ENCODE peak calls at places on chromosomes 12 and 14, in four cellular contexts. One of them, this sample, is unnamed.

GRCh38 chr12:116547955-116548471 is 11.2 kb upstream of the MAP1LC3B2 start:
- DNase-seq in GM12878: no peak
- DNase-seq in NCI-H1105 treated with DMSO at 0.1 percent for 48 hours: no peak
- DNase-seq in stimulated activated CD8-positive, alpha-beta memory T cell treated with anti-CD3 and anti-CD28 coated beads, Interleukin-15, amount 100 ng/mL, for 4 hours: no peak
- DNase-seq in this sample: no peak

GRCh38 chr14:69543341-69544249 is 31.1 kb downstream of the CCDC177 start:
- DNase-seq in GM12878: no peak
- DNase-seq in NCI-H1105 treated with DMSO at 0.1 percent for 48 hours: no peak
- DNase-seq in stimulated activated CD8-positive, alpha-beta memory T cell treated with anti-CD3 and anti-CD28 coated beads, Interleukin-15, amount 100 ng/mL, for 4 hours: peak; percentile 3
- DNase-seq in this sample: peak; percentile 80

GRCh38 chr14:31038521-31039166 is 12.5 kb upstream of the STRN3 start:
- DNase-seq in GM12878: no peak
- DNase-seq in NCI-H1105 treated with DMSO at 0.1 percent for 48 hours: no peak
- DNase-seq in stimulated activated CD8-positive, alpha-beta memory T cell treated with anti-CD3 and anti-CD28 coated beads, Interleukin-15, amount 100 ng/mL, for 4 hours: no peak
- DNase-seq in this sample: no peak

GRCh38 chr12:29782821-29783772 is 645 bp downstream of the TMTC1 start:
- DNase-seq in GM12878: no peak
- DNase-seq in NCI-H1105 treated with DMSO at 0.1 percent for 48 hours: peak; percentile 63
- DNase-seq in stimulated activated CD8-positive, alpha-beta memory T cell treated with anti-CD3 and anti-CD28 coated beads, Interleukin-15, amount 100 ng/mL, for 4 hours: no peak
- DNase-seq in this sample: peak; percentile 35

GRCh38 chr14:72812292-72812851 is 81.5 kb downstream of the DPF3 start:
- DNase-seq in GM12878: no peak
- DNase-seq in NCI-H1105 treated with DMSO at 0.1 percent for 48 hours: no peak
- DNase-seq in stimulated activated CD8-positive, alpha-beta memory T cell treated with anti-CD3 and anti-CD28 coated beads, Interleukin-15, amount 100 ng/mL, for 4 hours: no peak
- DNase-seq in this sample: peak; percentile 37

GRCh38 chr12:69428351-69429048 is 41.7 kb upstream of the FRS2 start:
- DNase-seq in GM12878: no peak
- DNase-seq in NCI-H1105 treated with DMSO at 0.1 percent for 48 hours: no peak
- DNase-seq in stimulated activated CD8-positive, alpha-beta memory T cell treated with anti-CD3 and anti-CD28 coated beads, Interleukin-15, amount 100 ng/mL, for 4 hours: no peak
- DNase-seq in this sample: no peak

GRCh38 chr12:125742413-125742812 is 677.2 kb downstream of the AACS start:
- DNase-seq in GM12878: no peak
- DNase-seq in NCI-H1105 treated with DMSO at 0.1 percent for 48 hours: no peak
- DNase-seq in stimulated activated CD8-positive, alpha-beta memory T cell treated with anti-CD3 and anti-CD28 coated beads, Interleukin-15, amount 100 ng/mL, for 4 hours: no peak
- DNase-seq in this sample: no peak

GRCh38 chr14:99537399-99537798 is 56.2 kb downstream of the CCNK start:
- DNase-seq in GM12878: no peak
- DNase-seq in NCI-H1105 treated with DMSO at 0.1 percent for 48 hours: no peak
- DNase-seq in stimulated activated CD8-positive, alpha-beta memory T cell treated with anti-CD3 and anti-CD28 coated beads, Interleukin-15, amount 100 ng/mL, for 4 hours: no peak
- DNase-seq in this sample: no peak

GRCh38 chr14:76333664-76334063 is 42.3 kb upstream of the ESRRB start:
- DNase-seq in GM12878: no peak
- DNase-seq in NCI-H1105 treated with DMSO at 0.1 percent for 48 hours: no peak
- DNase-seq in stimulated activated CD8-positive, alpha-beta memory T cell treated with anti-CD3 and anti-CD28 coated beads, Interleukin-15, amount 100 ng/mL, for 4 hours: no peak
- DNase-seq in this sample: no peak

GRCh38 chr12:66903782-66904396 is 225.0 kb upstream of the GRIP1 start:
- DNase-seq in GM12878: no peak
- DNase-seq in NCI-H1105 treated with DMSO at 0.1 percent for 48 hours: peak; percentile 19
- DNase-seq in stimulated activated CD8-positive, alpha-beta memory T cell treated with anti-CD3 and anti-CD28 coated beads, Interleukin-15, amount 100 ng/mL, for 4 hours: no peak
- DNase-seq in this sample: no peak

GRCh38 chr14:61553730-61554641 is 141.3 kb upstream of the HIF1A start:
- DNase-seq in GM12878: no peak
- DNase-seq in NCI-H1105 treated with DMSO at 0.1 percent for 48 hours: no peak
- DNase-seq in stimulated activated CD8-positive, alpha-beta memory T cell treated with anti-CD3 and anti-CD28 coated beads, Interleukin-15, amount 100 ng/mL, for 4 hours: no peak
- DNase-seq in this sample: no peak

GRCh38 chr14:74476107-74476506 is 17.0 kb downstream of the NPC2 start:
- DNase-seq in GM12878: no peak
- DNase-seq in NCI-H1105 treated with DMSO at 0.1 percent for 48 hours: no peak
- DNase-seq in stimulated activated CD8-positive, alpha-beta memory T cell treated with anti-CD3 and anti-CD28 coated beads, Interleukin-15, amount 100 ng/mL, for 4 hours: no peak
- DNase-seq in this sample: no peak

GRCh38 chr14:101104485-101104884 is 201.0 kb upstream of the RTL1 start:
- DNase-seq in GM12878: no peak
- DNase-seq in NCI-H1105 treated with DMSO at 0.1 percent for 48 hours: no peak
- DNase-seq in stimulated activated CD8-positive, alpha-beta memory T cell treated with anti-CD3 and anti-CD28 coated beads, Interleukin-15, amount 100 ng/mL, for 4 hours: no peak
- DNase-seq in this sample: no peak

GRCh38 chr12:117968826-117969659 is at the start of gene KSR2:
- DNase-seq in GM12878: no peak
- DNase-seq in NCI-H1105 treated with DMSO at 0.1 percent for 48 hours: peak; percentile 98
- DNase-seq in stimulated activated CD8-positive, alpha-beta memory T cell treated with anti-CD3 and anti-CD28 coated beads, Interleukin-15, amount 100 ng/mL, for 4 hours: peak; percentile 14
- DNase-seq in this sample: peak; percentile 77

GRCh38 chr14:96103560-96104460 is 64.6 kb downstream of the C14orf132 start:
- DNase-seq in GM12878: no peak
- DNase-seq in NCI-H1105 treated with DMSO at 0.1 percent for 48 hours: no peak
- DNase-seq in stimulated activated CD8-positive, alpha-beta memory T cell treated with anti-CD3 and anti-CD28 coated beads, Interleukin-15, amount 100 ng/mL, for 4 hours: no peak
- DNase-seq in this sample: no peak

GRCh38 chr14:36070056-36071043 is 106.2 kb downstream of the PTCSC3 start:
- DNase-seq in GM12878: no peak
- DNase-seq in NCI-H1105 treated with DMSO at 0.1 percent for 48 hours: peak; percentile 84
- DNase-seq in stimulated activated CD8-positive, alpha-beta memory T cell treated with anti-CD3 and anti-CD28 coated beads, Interleukin-15, amount 100 ng/mL, for 4 hours: no peak
- DNase-seq in this sample: peak; percentile 66

GRCh38 chr14:56324831-56325230 is 206.6 kb downstream of the PELI2 start:
- DNase-seq in GM12878: no peak
- DNase-seq in NCI-H1105 treated with DMSO at 0.1 percent for 48 hours: no peak
- DNase-seq in stimulated activated CD8-positive, alpha-beta memory T cell treated with anti-CD3 and anti-CD28 coated beads, Interleukin-15, amount 100 ng/mL, for 4 hours: no peak
- DNase-seq in this sample: no peak

GRCh38 chr12:132428872-132429121 is 61.2 kb upstream of the FBRSL1 start:
- DNase-seq in GM12878: no peak
- DNase-seq in NCI-H1105 treated with DMSO at 0.1 percent for 48 hours: no peak
- DNase-seq in stimulated activated CD8-positive, alpha-beta memory T cell treated with anti-CD3 and anti-CD28 coated beads, Interleukin-15, amount 100 ng/mL, for 4 hours: no peak
- DNase-seq in this sample: no peak

GRCh38 chr14:54206477-54206876 is 190.3 kb upstream of the CDKN3 start:
- DNase-seq in GM12878: no peak
- DNase-seq in NCI-H1105 treated with DMSO at 0.1 percent for 48 hours: no peak
- DNase-seq in stimulated activated CD8-positive, alpha-beta memory T cell treated with anti-CD3 and anti-CD28 coated beads, Interleukin-15, amount 100 ng/mL, for 4 hours: no peak
- DNase-seq in this sample: no peak

GRCh38 chr12:19075711-19076340 is 53.7 kb upstream of the PLEKHA5 start:
- DNase-seq in GM12878: no peak
- DNase-seq in NCI-H1105 treated with DMSO at 0.1 percent for 48 hours: no peak
- DNase-seq in stimulated activated CD8-positive, alpha-beta memory T cell treated with anti-CD3 and anti-CD28 coated beads, Interleukin-15, amount 100 ng/mL, for 4 hours: no peak
- DNase-seq in this sample: no peak

GRCh38 chr14:24182110-24182882 is 6.3 kb downstream of the IPO4 start:
- DNase-seq in GM12878: no peak
- DNase-seq in NCI-H1105 treated with DMSO at 0.1 percent for 48 hours: no peak
- DNase-seq in stimulated activated CD8-positive, alpha-beta memory T cell treated with anti-CD3 and anti-CD28 coated beads, Interleukin-15, amount 100 ng/mL, for 4 hours: no peak
- DNase-seq in this sample: peak; percentile 73

GRCh38 chr12:92574046-92574783 is 128.6 kb upstream of the PLEKHG7 start:
- DNase-seq in GM12878: no peak
- DNase-seq in NCI-H1105 treated with DMSO at 0.1 percent for 48 hours: peak; percentile 38
- DNase-seq in stimulated activated CD8-positive, alpha-beta memory T cell treated with anti-CD3 and anti-CD28 coated beads, Interleukin-15, amount 100 ng/mL, for 4 hours: no peak
- DNase-seq in this sample: no peak

GRCh38 chr14:75978249-75978731 is 3.5 kb downstream of the TGFB3 start:
- DNase-seq in GM12878: no peak
- DNase-seq in NCI-H1105 treated with DMSO at 0.1 percent for 48 hours: no peak
- DNase-seq in stimulated activated CD8-positive, alpha-beta memory T cell treated with anti-CD3 and anti-CD28 coated beads, Interleukin-15, amount 100 ng/mL, for 4 hours: no peak
- DNase-seq in this sample: no peak

GRCh38 chr12:95173392-95174251 is 43.6 kb downstream of the FGD6 start:
- DNase-seq in GM12878: no peak
- DNase-seq in NCI-H1105 treated with DMSO at 0.1 percent for 48 hours: peak; percentile 13
- DNase-seq in stimulated activated CD8-positive, alpha-beta memory T cell treated with anti-CD3 and anti-CD28 coated beads, Interleukin-15, amount 100 ng/mL, for 4 hours: no peak
- DNase-seq in this sample: peak; percentile 61

GRCh38 chr14:89524412-89524811 is 107.4 kb upstream of the FOXN3 start:
- DNase-seq in GM12878: no peak
- DNase-seq in NCI-H1105 treated with DMSO at 0.1 percent for 48 hours: no peak
- DNase-seq in stimulated activated CD8-positive, alpha-beta memory T cell treated with anti-CD3 and anti-CD28 coated beads, Interleukin-15, amount 100 ng/mL, for 4 hours: no peak
- DNase-seq in this sample: no peak

GRCh38 chr12:27193854-27194544 is 50.1 kb upstream of the STK38L start:
- DNase-seq in GM12878: no peak
- DNase-seq in NCI-H1105 treated with DMSO at 0.1 percent for 48 hours: no peak
- DNase-seq in stimulated activated CD8-positive, alpha-beta memory T cell treated with anti-CD3 and anti-CD28 coated beads, Interleukin-15, amount 100 ng/mL, for 4 hours: no peak
- DNase-seq in this sample: no peak

GRCh38 chr12:96177013-96177412 is 17.2 kb upstream of the ELK3 start:
- DNase-seq in GM12878: no peak
- DNase-seq in NCI-H1105 treated with DMSO at 0.1 percent for 48 hours: no peak
- DNase-seq in stimulated activated CD8-positive, alpha-beta memory T cell treated with anti-CD3 and anti-CD28 coated beads, Interleukin-15, amount 100 ng/mL, for 4 hours: peak; percentile 19
- DNase-seq in this sample: no peak

GRCh38 chr14:54653764-54654469 is 87.0 kb downstream of the SAMD4A start:
- DNase-seq in GM12878: no peak
- DNase-seq in NCI-H1105 treated with DMSO at 0.1 percent for 48 hours: no peak
- DNase-seq in stimulated activated CD8-positive, alpha-beta memory T cell treated with anti-CD3 and anti-CD28 coated beads, Interleukin-15, amount 100 ng/mL, for 4 hours: no peak
- DNase-seq in this sample: no peak

GRCh38 chr12:32482226-32482625 is 82.9 kb downstream of the FGD4 start:
- DNase-seq in GM12878: peak; percentile 12
- DNase-seq in NCI-H1105 treated with DMSO at 0.1 percent for 48 hours: no peak
- DNase-seq in stimulated activated CD8-positive, alpha-beta memory T cell treated with anti-CD3 and anti-CD28 coated beads, Interleukin-15, amount 100 ng/mL, for 4 hours: no peak
- DNase-seq in this sample: no peak

GRCh38 chr12:18439541-18439940 is 178.2 kb downstream of the PIK3C2G start:
- DNase-seq in GM12878: no peak
- DNase-seq in NCI-H1105 treated with DMSO at 0.1 percent for 48 hours: no peak
- DNase-seq in stimulated activated CD8-positive, alpha-beta memory T cell treated with anti-CD3 and anti-CD28 coated beads, Interleukin-15, amount 100 ng/mL, for 4 hours: no peak
- DNase-seq in this sample: no peak

GRCh38 chr14:40003773-40004172 is 571.5 kb upstream of the FBXO33 start:
- DNase-seq in GM12878: no peak
- DNase-seq in NCI-H1105 treated with DMSO at 0.1 percent for 48 hours: peak; percentile 95
- DNase-seq in stimulated activated CD8-positive, alpha-beta memory T cell treated with anti-CD3 and anti-CD28 coated beads, Interleukin-15, amount 100 ng/mL, for 4 hours: no peak
- DNase-seq in this sample: no peak

GRCh38 chr14:52067873-52068740 is 752 bp downstream of the NID2 start:
- DNase-seq in GM12878: no peak
- DNase-seq in NCI-H1105 treated with DMSO at 0.1 percent for 48 hours: peak; percentile 22
- DNase-seq in stimulated activated CD8-positive, alpha-beta memory T cell treated with anti-CD3 and anti-CD28 coated beads, Interleukin-15, amount 100 ng/mL, for 4 hours: no peak
- DNase-seq in this sample: peak; percentile 41

GRCh38 chr14:104820669-104821228 is 19.8 kb downstream of the ZBTB42 start:
- DNase-seq in GM12878: no peak
- DNase-seq in NCI-H1105 treated with DMSO at 0.1 percent for 48 hours: no peak
- DNase-seq in stimulated activated CD8-positive, alpha-beta memory T cell treated with anti-CD3 and anti-CD28 coated beads, Interleukin-15, amount 100 ng/mL, for 4 hours: no peak
- DNase-seq in this sample: peak; percentile 64

GRCh38 chr12:111428728-111429175 is 23.0 kb downstream of the SH2B3 start:
- DNase-seq in GM12878: no peak
- DNase-seq in NCI-H1105 treated with DMSO at 0.1 percent for 48 hours: no peak
- DNase-seq in stimulated activated CD8-positive, alpha-beta memory T cell treated with anti-CD3 and anti-CD28 coated beads, Interleukin-15, amount 100 ng/mL, for 4 hours: no peak
- DNase-seq in this sample: peak; percentile 87